ENCODE peak calls at places on chromosomes 13 and 19, in five cellular contexts. M is IMR-90, Z is H1, J is K562, X is A549. A is an unnamed sample.

GRCh38 chr19:37334179-37335071 is 36.5 kb upstream of the ZNF527 start:
- DNase-seq in Z (peak), J (peak), M (peak), X (no peak), A (no peak)

GRCh38 chr19:35306473-35307246 is 14.7 kb downstream of the MAG start:
- DNase-seq in J (no peak), X (no peak), Z (no peak), M (no peak), A (peak)

GRCh38 chr13:54029226-54029625 is 1000.6 kb downstream of the OLFM4 start:
- DNase-seq in J (no peak), X (peak), Z (peak), M (no peak), A (no peak)

GRCh38 chr13:70890289-70890688 is 782.0 kb upstream of the KLHL1 start:
- DNase-seq in J (no peak), M (no peak), Z (no peak), X (no peak), A (peak)

GRCh38 chr13:32134991-32135390 is 103.4 kb downstream of the FRY start:
- DNase-seq in X (no peak), M (no peak), Z (no peak), J (no peak), A (no peak)

GRCh38 chr13:106426909-106427308 is 108.6 kb downstream of the EFNB2 start:
- DNase-seq in M (no peak), J (no peak), X (no peak), Z (no peak), A (no peak)

GRCh38 chr19:373391-374182 is 29.0 kb upstream of the MIER2 start:
- DNase-seq in M (no peak), Z (no peak), J (peak), X (no peak), A (no peak)

GRCh38 chr13:47087841-47088240 is 191.0 kb upstream of the HTR2A start:
- DNase-seq in J (no peak), Z (no peak), M (peak), X (no peak), A (no peak)

GRCh38 chr19:51551673-51552440 is 19.2 kb upstream of the ZNF175 start:
- DNase-seq in M (no peak), J (no peak), Z (no peak), X (no peak), A (no peak)

DNA sequence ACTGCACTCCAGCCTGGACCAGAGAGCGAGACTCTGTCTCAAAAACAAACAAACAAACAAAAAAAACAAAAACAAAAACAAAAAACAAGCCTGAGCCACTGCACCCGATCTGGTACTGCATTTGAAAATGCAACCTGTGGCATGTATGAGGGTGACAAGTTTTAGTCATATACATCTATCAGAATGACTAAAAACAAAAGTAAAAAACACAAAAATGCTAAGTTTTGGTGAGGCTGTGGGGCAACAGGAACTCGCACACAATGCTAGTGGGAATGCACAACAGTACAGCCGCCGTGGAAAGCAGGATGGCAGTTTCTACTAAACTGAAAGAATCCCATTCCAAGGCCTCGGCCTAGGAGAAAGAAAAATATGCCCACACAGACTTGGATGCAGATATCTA is 7.8 kb downstream of the EBPL start:
- DNase-seq in J (no peak), X (no peak), M (no peak), Z (no peak), A (no peak)
- TF ChIP-seq MAFK in J (no peak), X (no peak), M (no peak), Z (no peak), A (no peak)

GRCh38 chr13:41611385-41611784 is 154.0 kb downstream of the RGCC start:
- DNase-seq in Z (no peak), J (no peak), X (no peak), M (no peak), A (no peak)

GRCh38 chr13:41609828-41610227 is 152.5 kb downstream of the RGCC start:
- DNase-seq in M (no peak), J (no peak), X (no peak), Z (no peak), A (no peak)

GRCh38 chr13:41608111-41608510 is 150.8 kb downstream of the RGCC start:
- DNase-seq in Z (no peak), J (no peak), M (no peak), X (no peak), A (no peak)

GRCh38 chr13:41608779-41609178 is 151.4 kb downstream of the RGCC start:
- DNase-seq in M (peak), J (no peak), Z (no peak), X (no peak), A (no peak)

GRCh38 chr13:41610426-41610825 is 153.1 kb downstream of the RGCC start:
- DNase-seq in J (no peak), X (peak), M (peak), Z (no peak), A (peak)
- TF ChIP-seq MAFK in J (no peak), X (no peak), M (no peak), Z (no peak), A (no peak)

DNA sequence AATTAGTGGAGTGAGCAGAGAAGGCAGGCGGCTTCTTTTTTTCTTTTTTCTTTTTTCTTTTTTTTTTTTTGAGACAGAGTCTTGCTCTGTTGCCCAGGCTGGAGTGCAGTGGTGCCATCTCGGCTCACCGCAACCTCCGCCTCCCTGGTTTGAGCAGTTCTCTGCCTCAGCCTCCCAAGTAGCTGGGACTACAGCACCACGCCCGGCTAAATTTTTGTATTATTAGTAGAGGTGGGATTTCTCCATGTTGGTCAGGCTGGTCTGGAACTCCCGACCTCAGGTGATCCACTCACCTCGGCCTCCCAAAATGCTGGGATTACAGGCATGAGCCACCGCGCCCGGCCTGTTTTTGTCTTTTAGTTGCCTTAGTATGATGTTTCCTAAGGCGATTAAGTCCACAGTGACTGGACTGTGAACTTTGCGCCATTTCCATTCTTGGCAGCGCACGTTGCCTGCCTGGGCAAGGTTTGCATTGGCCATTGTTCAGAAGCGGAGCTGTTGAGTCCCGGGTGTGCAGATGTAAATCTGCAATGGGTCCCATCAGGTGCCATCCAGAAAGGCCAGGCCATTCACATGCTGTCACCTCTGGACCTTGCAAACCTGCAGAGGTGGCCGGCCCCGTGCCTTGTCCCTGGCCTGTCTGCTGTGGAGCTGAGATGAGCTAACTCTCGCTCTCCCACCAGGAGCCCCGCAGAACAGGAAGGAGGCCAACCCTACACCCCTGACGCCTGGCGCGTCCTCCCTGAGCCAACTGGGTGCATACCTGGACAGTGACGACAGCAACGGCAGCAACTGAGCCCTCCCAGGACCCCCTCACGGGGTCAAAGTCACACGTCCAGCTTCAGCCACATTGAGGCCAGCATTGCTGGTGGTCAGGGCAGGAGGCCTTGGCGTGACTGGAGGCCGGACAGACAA is 10.9 kb upstream of the SHD start:
- DNase-seq in M (no peak), Z (no peak), J (no peak), X (no peak), A (peak)
- TF ChIP-seq MAFK in M (no peak), Z (no peak), J (no peak), X (no peak), A (no peak)

DNA sequence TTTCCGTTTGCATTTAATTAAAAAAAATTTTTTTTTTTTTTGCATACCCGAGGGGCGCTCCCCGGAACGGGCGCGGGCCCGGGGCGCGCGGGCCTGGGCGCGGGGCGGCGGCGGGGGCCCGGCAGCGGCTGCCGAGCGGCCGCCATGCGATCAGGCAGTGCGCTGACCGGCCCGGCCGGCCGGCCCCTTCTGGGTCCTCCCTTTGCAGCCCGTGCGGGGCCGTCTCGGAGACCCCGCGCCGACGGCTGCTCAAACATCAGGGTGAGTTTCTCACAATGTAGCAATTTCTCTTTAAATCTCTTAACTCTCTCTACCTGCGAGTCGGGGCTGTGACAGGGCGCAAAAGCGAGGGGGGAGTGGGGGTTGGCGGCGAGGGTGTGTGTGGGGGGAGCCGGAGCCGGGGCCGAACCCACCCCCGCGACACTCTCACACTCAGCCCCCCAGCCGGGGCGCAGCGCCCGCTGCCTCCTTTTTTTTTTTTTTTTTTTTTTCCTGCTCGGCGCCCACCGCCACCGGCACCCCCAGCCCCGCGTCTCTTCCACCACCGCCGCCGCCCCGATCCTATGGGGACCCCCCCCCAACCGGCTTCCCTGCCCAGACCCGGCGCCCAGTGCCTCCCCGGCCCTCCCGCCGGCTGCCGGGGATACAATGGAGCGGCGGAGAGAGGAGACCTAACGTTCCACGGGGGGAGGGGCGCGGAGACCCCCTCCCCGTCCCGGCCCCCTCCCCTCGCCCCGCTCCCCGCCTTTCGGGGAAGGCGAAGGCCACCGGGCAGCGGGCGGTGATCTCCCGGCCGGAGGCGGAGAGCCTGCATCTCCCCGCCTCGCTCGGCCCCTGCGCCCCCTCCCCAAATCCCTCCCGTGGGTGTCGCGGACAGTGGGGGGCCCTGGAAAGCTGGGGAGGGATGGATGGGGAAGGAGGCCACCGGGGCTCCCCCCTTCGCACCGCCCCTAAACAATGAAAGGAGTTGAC is at the start of gene BICRA:
- DNase-seq in J (peak), M (peak), Z (no peak), X (peak), A (peak)
- TF ChIP-seq MAFK in J (no peak), M (no peak), Z (no peak), X (no peak), A (no peak)

GRCh38 chr13:68056816-68057710 is 826.9 kb upstream of the PCDH9 start:
- DNase-seq in J (no peak), Z (no peak), X (peak), M (peak), A (peak)
- TF ChIP-seq MAFK in J (no peak), Z (no peak), X (peak), M (no peak), A (peak)

GRCh38 chr13:75633285-75633684 is 2.8 kb upstream of the LMO7 start:
- DNase-seq in M (peak), X (no peak), J (no peak), Z (no peak), A (peak)
- TF ChIP-seq MAFK in M (peak), X (no peak), J (no peak), Z (no peak), A (no peak)